ENCODE peak calls at places on chromosome 12, in eight cellular contexts. N is B cell, W is transverse colon, U is choroid plexus epithelial cell, L is colonic mucosa, Q is ovary, Y is Peyer's patch, Z is GM13977. T is an unnamed sample.

GRCh38 chr12:21697829-21698630 is 40.4 kb upstream of the LDHB start:
- DNase-seq in N (peak), W (no peak), U (peak), L (no peak), Q (no peak), Y (no peak), Z (no peak), T (no peak)

GRCh38 chr12:94445662-94446061 is 14.0 kb downstream of the CEP83 start:
- DNase-seq in N (no peak), W (no peak), U (peak), L (no peak), Q (no peak), Y (no peak), Z (no peak), T (no peak)

GRCh38 chr12:58801986-58802385 is 118.3 kb downstream of the LRIG3 start:
- DNase-seq in N (no peak), W (no peak), U (no peak), L (no peak), Q (no peak), Y (no peak), Z (no peak), T (no peak)

GRCh38 chr12:57630891-57631433 is 2.0 kb downstream of the B4GALNT1 start:
- DNase-seq in N (peak), W (no peak), U (no peak), L (no peak), Q (no peak), Y (no peak), Z (no peak), T (no peak)

GRCh38 chr12:132604108-132605054 is 6.0 kb downstream of the LRCOL1 start:
- DNase-seq in N (no peak), W (no peak), U (no peak), L (no peak), Q (peak), Y (no peak), Z (no peak), T (peak)

GRCh38 chr12:130286041-130286440 is 51.6 kb upstream of the PIWIL1 start:
- DNase-seq in N (no peak), W (no peak), U (no peak), L (no peak), Q (no peak), Y (no peak), Z (no peak), T (no peak)

GRCh38 chr12:116381744-116382455 is 104.4 kb upstream of the MED13L start:
- DNase-seq in N (no peak), W (no peak), U (peak), L (no peak), Q (no peak), Y (no peak), Z (no peak), T (peak)

GRCh38 chr12:105741786-105742566 is 396.8 kb downstream of the NUAK1 start:
- DNase-seq in N (no peak), W (no peak), U (peak), L (peak), Q (peak), Y (no peak), Z (no peak), T (no peak)

GRCh38 chr12:48980953-48981756 is 3.0 kb downstream of the WNT1 start:
- DNase-seq in N (peak), W (no peak), U (no peak), L (no peak), Q (no peak), Y (peak), Z (peak), T (no peak)

GRCh38 chr12:20527396-20528154 is 159.2 kb downstream of the PDE3A start:
- DNase-seq in N (no peak), W (no peak), U (peak), L (no peak), Q (no peak), Y (no peak), Z (no peak), T (no peak)

GRCh38 chr12:10607885-10608458 is 5.4 kb downstream of the MAGOHB start:
- DNase-seq in N (peak), W (no peak), U (peak), L (no peak), Q (no peak), Y (no peak), Z (no peak), T (no peak)

GRCh38 chr12:107057071-107057834 is 36.1 kb downstream of the CRY1 start:
- DNase-seq in N (no peak), W (no peak), U (peak), L (no peak), Q (no peak), Y (no peak), Z (no peak), T (no peak)

GRCh38 chr12:132638541-132639408 is 20.2 kb downstream of the P2RX2 start:
- DNase-seq in N (no peak), W (no peak), U (peak), L (no peak), Q (no peak), Y (no peak), Z (peak), T (no peak)

GRCh38 chr12:100348657-100349454 is 8.0 kb upstream of the SLC17A8 start:
- DNase-seq in N (no peak), W (no peak), U (peak), L (no peak), Q (no peak), Y (no peak), Z (peak), T (no peak)
- TF ChIP-seq CTCF in N (no peak), W (peak), U (peak), L (peak), Q (peak), Y (peak), Z (peak), T (peak)

GRCh38 chr12:55741978-55742377 is 944 bp upstream of the GDF11 start:
- DNase-seq in N (no peak), W (no peak), U (no peak), L (no peak), Q (no peak), Y (no peak), Z (no peak), T (no peak)

GRCh38 chr12:55743967-55744931 is 1.3 kb downstream of the GDF11 start:
- DNase-seq in N (no peak), W (no peak), U (peak), L (no peak), Q (no peak), Y (no peak), Z (no peak), T (no peak)

GRCh38 chr12:55745361-55746146 is 2.6 kb downstream of the GDF11 start:
- DNase-seq in N (peak), W (no peak), U (peak), L (no peak), Q (peak), Y (no peak), Z (no peak), T (no peak)

GRCh38 chr12:55742719-55743130 is at the start of gene GDF11:
- DNase-seq in N (peak), W (peak), U (peak), L (peak), Q (peak), Y (peak), Z (peak), T (no peak)

DNA sequence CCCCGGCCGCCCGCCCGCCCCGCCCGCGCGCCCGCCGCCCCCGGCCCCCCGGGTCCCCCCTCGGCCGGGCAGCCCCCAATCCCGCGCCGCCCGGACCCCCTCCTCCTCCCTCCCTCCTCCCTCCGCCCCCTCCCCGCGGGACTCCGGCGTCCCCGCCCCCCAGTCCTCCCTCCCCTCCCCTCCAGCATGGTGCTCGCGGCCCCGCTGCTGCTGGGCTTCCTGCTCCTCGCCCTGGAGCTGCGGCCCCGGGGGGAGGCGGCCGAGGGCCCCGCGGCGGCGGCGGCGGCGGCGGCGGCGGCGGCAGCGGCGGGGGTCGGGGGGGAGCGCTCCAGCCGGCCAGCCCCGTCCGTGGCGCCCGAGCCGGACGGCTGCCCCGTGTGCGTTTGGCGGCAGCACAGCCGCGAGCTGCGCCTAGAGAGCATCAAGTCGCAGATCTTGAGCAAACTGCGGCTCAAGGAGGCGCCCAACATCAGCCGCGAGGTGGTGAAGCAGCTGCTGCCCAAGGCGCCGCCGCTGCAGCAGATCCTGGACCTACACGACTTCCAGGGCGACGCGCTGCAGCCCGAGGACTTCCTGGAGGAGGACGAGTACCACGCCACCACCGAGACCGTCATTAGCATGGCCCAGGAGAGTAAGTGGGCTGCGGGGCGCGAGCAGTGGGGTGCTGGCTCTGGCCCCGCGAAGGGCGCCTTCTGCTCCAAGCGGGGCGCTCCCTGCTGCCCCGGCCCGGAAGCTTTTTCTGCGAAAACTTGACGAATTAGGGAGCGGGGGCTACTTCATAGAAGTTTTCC is 404 bp downstream of the GDF11 start:
- DNase-seq in N (peak), W (peak), U (peak), L (peak), Q (peak), Y (peak), Z (peak), T (no peak)
- TF ChIP-seq CTCF in N (no peak), W (no peak), U (peak), L (no peak), Q (no peak), Y (no peak), Z (peak), T (peak)

GRCh38 chr12:89702503-89702902 is 6.1 kb downstream of the ATP2B1 start:
- DNase-seq in N (no peak), W (no peak), U (no peak), L (no peak), Q (no peak), Y (no peak), Z (no peak), T (no peak)

GRCh38 chr12:89700191-89700810 is 8.3 kb downstream of the ATP2B1 start:
- DNase-seq in N (no peak), W (no peak), U (no peak), L (no peak), Q (no peak), Y (no peak), Z (no peak), T (no peak)

GRCh38 chr12:89704457-89704856 is 4.2 kb downstream of the ATP2B1 start:
- DNase-seq in N (no peak), W (no peak), U (no peak), L (no peak), Q (no peak), Y (no peak), Z (no peak), T (no peak)

GRCh38 chr12:89703768-89704167 is 4.9 kb downstream of the ATP2B1 start:
- DNase-seq in N (no peak), W (no peak), U (no peak), L (no peak), Q (no peak), Y (no peak), Z (no peak), T (no peak)

DNA sequence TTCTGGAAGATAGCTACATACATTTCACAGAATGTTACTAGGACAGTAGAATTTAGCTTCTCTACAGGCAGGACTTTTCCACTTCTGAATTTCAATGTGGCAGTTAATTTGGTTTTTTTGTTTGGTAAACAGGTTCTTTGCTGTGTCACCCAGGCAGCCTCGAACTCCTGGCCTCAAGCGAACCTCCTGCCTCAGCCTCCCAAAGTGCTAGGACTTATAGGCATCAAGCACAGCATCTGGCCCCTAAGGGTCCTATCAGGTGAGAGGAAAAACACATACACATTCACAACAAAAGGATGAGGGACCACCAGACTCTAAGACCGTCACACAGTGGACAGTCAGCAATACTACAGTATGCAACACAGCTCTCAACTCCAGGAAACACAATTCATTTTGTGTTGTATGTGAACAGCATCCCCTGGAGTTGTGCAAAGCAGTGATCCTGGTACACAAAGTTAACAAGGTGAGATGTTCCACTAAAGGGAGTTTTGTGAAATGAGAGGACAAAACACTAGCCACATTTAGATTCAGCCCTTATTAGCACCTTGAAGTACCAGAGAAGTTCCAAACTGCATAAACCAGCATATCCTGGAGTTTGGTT is 6.9 kb downstream of the ATP2B1 start:
- DNase-seq in N (no peak), W (no peak), U (no peak), L (no peak), Q (no peak), Y (no peak), Z (no peak), T (no peak)
- TF ChIP-seq CTCF in N (no peak), W (no peak), U (no peak), L (no peak), Q (no peak), Y (no peak), Z (no peak), T (no peak)

DNA sequence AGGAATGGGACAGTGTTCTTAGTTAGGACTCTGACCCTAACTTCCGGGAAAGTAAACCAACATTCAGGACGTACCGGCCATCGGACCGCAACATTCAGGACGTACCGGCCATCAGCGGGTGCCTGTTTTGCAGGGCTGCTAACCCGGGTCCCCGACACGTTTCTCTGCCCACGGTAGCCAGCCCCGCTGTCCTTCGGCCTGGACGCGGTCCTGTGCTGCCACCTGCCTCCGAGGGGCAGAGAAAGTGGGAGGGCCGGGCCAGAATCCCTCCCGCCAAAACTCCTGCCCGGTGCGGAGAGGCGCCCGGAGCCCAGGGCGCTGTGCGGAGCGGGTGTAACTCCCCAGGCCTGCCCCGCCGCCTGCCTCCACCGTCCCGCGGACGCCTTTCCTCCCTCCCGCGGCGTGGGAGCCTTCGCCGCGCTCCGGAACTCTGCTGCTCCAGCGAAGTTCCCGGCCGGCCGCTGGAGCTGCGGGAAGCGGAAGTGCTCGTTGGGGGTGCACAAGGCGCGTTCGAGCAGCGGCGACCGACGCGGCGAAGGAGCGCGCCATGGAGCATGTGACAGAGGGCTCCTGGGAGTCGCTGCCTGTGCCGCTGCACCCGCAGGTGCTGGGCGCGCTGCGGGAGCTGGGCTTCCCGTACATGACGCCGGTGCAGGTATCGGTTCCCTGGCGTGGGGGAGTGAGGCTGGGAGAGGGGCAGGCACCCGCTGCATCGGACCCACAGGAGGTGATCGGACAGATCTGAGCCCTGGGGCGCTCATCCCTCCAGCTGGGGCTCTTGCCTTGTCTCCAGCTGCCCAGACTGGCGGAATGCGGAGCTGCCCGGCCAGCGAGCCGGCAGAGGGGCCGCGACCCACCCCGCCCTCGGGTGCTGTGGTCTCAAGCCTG is at the start of gene DDX55:
- DNase-seq in N (peak), W (peak), U (peak), L (peak), Q (peak), Y (peak), Z (peak), T (peak)
- TF ChIP-seq CTCF in N (peak), W (peak), U (peak), L (peak), Q (peak), Y (peak), Z (peak), T (peak)

GRCh38 chr12:108691995-108692808 is 39.1 kb downstream of the CORO1C start:
- DNase-seq in N (peak), W (peak), U (peak), L (peak), Q (no peak), Y (no peak), Z (no peak), T (no peak)

GRCh38 chr12:108690191-108690518 is 41.2 kb downstream of the CORO1C start:
- DNase-seq in N (no peak), W (no peak), U (no peak), L (no peak), Q (no peak), Y (no peak), Z (no peak), T (no peak)

GRCh38 chr12:108690799-108691153 is 40.5 kb downstream of the CORO1C start:
- DNase-seq in N (no peak), W (no peak), U (no peak), L (no peak), Q (no peak), Y (no peak), Z (no peak), T (no peak)

GRCh38 chr12:108691154-108691994 is 39.9 kb downstream of the CORO1C start:
- DNase-seq in N (peak), W (peak), U (peak), L (peak), Q (peak), Y (peak), Z (peak), T (peak)

GRCh38 chr12:108689314-108690190 is 41.8 kb downstream of the CORO1C start:
- DNase-seq in N (no peak), W (peak), U (peak), L (no peak), Q (no peak), Y (no peak), Z (no peak), T (no peak)
- TF ChIP-seq CTCF in N (no peak), W (no peak), U (peak), L (no peak), Q (no peak), Y (no peak), Z (peak), T (peak)

GRCh38 chr12:111687952-111688351 is 2.1 kb downstream of the ACAD10 start:
- DNase-seq in N (no peak), W (no peak), U (no peak), L (no peak), Q (no peak), Y (no peak), Z (no peak), T (no peak)

GRCh38 chr12:111686574-111687105 is 787 bp downstream of the ACAD10 start:
- DNase-seq in N (peak), W (no peak), U (peak), L (no peak), Q (no peak), Y (no peak), Z (no peak), T (no peak)

GRCh38 chr12:111685322-111685810 is 390 bp downstream of the BRAP start:
- DNase-seq in N (no peak), W (peak), U (no peak), L (peak), Q (no peak), Y (peak), Z (peak), T (no peak)

GRCh38 chr12:111685811-111686573 is at the start of the genes ACAD10 and BRAP:
- DNase-seq in N (peak), W (peak), U (peak), L (peak), Q (peak), Y (peak), Z (peak), T (peak)

GRCh38 chr12:111687255-111687654 is 1.4 kb downstream of the ACAD10 start:
- DNase-seq in N (peak), W (no peak), U (peak), L (no peak), Q (no peak), Y (no peak), Z (peak), T (no peak)
- TF ChIP-seq CTCF in N (peak), W (no peak), U (peak), L (no peak), Q (no peak), Y (peak), Z (peak), T (peak)

T was measured in chondrocyte.